ENCODE peak calls at places on chromosomes 6 and 20, in four cellular contexts. G is HepG2, C is H1, X is GM12878. Z is an unnamed sample.

GRCh38 chr6:37168809-37169457 is 1.0 kb upstream of the PIM1 start:
- DNase-seq in X (no peak), G (no peak), C (no peak), Z (peak)

GRCh38 chr6:53335224-53335994 is 13.3 kb downstream of the ELOVL5 start:
- DNase-seq in G (no peak), C (no peak), X (peak), Z (no peak)

GRCh38 chr20:32470025-32470861 is 112.1 kb downstream of the ASXL1 start:
- DNase-seq in X (no peak), C (peak), G (peak), Z (peak)

GRCh38 chr6:69994251-69994650 is 127.9 kb downstream of the COL19A1 start:
- DNase-seq in C (no peak), X (no peak), G (no peak), Z (no peak)

GRCh38 chr20:58818585-58819285 is 32.0 kb downstream of the GNAS-AS1 start:
- DNase-seq in X (peak), C (no peak), G (no peak), Z (no peak)

GRCh38 chr6:160264213-160264612 is 5.6 kb upstream of the SLC22A2 start:
- DNase-seq in X (no peak), G (no peak), C (no peak), Z (no peak)

GRCh38 chr6:121485359-121485809 is 49.9 kb downstream of the GJA1 start:
- DNase-seq in G (no peak), X (no peak), C (no peak), Z (no peak)

GRCh38 chr20:60955687-60956086 is 296.4 kb upstream of the CDH4 start:
- DNase-seq in C (no peak), G (no peak), X (no peak), Z (no peak)

GRCh38 chr6:111605100-111605748 is 454 bp downstream of the TRAF3IP2 start:
- DNase-seq in X (no peak), C (peak), G (no peak), Z (peak)

DNA sequence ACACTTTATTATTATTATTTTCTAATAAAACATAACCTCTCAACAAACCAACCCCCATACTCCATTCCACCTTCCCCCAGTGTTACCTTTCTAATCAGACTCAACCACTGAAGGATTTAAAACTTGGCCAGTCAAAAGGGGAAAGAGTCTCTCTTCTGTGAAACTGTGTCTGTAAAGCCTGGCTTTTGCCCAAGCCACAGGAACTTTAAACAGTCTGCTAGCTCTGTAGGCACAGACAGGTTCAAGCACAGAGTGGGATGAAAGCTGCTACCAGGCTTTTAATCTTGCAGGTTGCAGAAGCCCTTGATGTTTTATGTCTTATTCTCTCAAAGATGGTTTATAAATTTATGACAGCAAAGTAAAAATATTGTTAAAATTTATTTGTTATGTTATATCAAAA is 585.7 kb downstream of the TENT5A start:
- DNase-seq in G (no peak), C (no peak), X (no peak), Z (no peak)
- TF ChIP-seq SUZ12 in G (no peak), C (no peak), X (no peak), Z (no peak)

GRCh38 chr6:26594730-26595632 is 1.8 kb upstream of the ABT1 start:
- DNase-seq in X (no peak), C (peak), G (peak), Z (no peak)
- TF ChIP-seq SUZ12 in X (no peak), C (no peak), G (no peak), Z (no peak)

DNA sequence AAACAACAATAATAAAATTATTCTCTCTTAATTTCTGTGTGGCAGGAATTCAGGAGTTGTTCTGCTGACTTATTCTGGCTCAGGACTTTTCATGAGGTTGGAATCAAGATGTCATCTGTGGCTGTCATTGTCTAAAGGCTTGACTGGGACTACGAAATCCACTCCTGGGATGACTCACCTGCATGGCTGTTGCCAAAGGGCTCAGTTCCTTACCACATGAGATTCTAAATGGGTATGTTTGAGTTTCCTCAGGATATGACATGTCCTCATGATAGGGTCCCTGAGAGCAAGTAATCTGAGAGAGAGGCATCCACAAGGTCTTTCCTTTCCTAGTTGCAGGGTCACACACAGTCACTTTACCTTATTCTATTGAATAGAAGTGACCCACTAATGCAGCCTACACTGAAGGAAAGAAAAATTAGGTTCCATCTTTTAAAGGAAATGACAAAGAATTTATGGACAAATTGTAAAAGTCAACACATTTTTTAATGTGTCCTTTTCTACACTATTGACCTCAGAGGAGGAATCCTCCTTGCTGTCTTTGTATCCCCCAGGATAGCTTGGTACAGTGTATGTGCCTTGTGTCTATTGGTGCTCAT is 1025.1 kb upstream of the GJE1 start:
- DNase-seq in G (no peak), C (no peak), X (no peak), Z (no peak)
- TF ChIP-seq SUZ12 in G (no peak), C (no peak), X (no peak), Z (no peak)

GRCh38 chr6:6148192-6148815 is 141.6 kb upstream of the NRN1 start:
- DNase-seq in G (no peak), C (no peak), X (no peak), Z (no peak)
- TF ChIP-seq SUZ12 in G (no peak), C (no peak), X (no peak), Z (no peak)

DNA sequence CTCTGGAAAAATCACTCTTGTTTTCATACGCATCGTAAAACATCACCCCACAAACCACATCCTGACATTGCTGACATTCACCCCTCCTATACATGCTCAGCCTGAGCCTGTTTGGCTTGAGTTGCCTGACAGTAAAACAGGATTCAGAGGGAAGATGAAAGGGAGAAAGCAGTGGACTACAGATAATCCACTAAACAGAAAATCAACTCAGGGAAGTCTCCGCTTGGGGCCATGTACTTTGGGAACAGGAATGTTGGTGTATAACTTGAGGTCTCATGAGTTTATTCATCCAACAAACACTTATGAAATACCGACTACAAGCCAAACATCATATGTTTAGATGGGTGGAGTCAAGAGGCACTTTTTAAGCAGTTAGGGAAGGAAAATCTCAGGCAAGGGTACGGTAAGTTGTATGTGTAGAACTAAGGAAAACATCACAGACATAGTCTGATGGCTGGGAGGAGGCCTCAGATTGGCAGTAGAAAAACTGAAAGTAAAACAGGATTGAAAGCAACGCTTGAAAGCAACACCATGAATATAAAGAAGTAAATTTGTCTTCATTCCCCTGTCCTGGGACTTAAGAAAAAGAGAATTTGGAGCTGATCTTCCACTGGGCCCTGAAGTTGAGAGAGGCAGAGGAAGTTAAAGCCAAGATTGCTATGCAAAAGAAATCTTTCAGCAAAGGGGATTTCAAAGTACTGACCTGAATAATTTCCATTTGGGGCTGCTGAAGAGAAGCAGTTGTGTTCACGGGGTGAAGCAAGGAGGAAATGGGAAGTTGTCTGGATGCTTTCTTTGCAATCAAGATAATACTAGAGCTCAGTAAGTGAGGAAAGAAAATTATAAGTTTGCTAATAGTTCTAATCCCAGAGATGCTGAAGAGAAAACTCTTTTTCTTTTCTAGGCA is 28.8 kb downstream of the PDE7B start:
- DNase-seq in C (no peak), G (no peak), X (peak), Z (no peak)
- TF ChIP-seq SUZ12 in C (no peak), G (no peak), X (no peak), Z (no peak)

GRCh38 chr6:105194106-105194505 is 14.3 kb upstream of the POPDC3 start:
- DNase-seq in C (no peak), X (no peak), G (no peak), Z (no peak)

GRCh38 chr6:105194591-105194990 is 14.8 kb upstream of the POPDC3 start:
- DNase-seq in C (no peak), G (no peak), X (no peak), Z (no peak)

GRCh38 chr6:105193647-105194046 is 13.8 kb upstream of the POPDC3 start:
- DNase-seq in G (no peak), X (no peak), C (no peak), Z (no peak)

GRCh38 chr6:105191351-105191750 is 11.5 kb upstream of the POPDC3 start:
- DNase-seq in C (no peak), X (no peak), G (no peak), Z (no peak)

GRCh38 chr6:105192707-105193465 is 13.1 kb upstream of the POPDC3 start:
- DNase-seq in C (no peak), X (no peak), G (no peak), Z (no peak)
- TF ChIP-seq SUZ12 in C (no peak), X (no peak), G (no peak), Z (no peak)

DNA sequence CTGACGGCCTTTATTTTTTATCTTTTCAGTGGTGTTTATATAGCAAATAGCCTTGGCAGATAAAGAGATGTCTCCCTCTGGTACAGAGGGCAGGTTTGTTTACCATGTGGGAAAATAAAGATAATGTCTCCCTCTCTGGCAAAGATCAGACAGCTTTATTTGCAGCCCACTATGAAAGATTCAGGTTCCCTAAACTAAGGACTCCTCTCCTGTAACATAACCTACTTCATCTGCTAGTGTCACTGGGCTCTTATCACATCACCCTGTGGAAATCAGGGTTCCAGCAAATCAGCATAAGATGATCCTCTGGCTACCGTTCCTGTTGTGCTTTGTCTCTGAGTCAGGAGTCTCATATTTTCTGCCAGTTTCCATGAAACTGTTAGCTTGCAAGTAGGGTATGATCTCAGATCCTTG is 3.1 kb downstream of the FBXL4 start:
- DNase-seq in C (no peak), X (no peak), G (peak), Z (no peak)
- TF ChIP-seq SUZ12 in C (no peak), X (no peak), G (no peak), Z (no peak)

DNA sequence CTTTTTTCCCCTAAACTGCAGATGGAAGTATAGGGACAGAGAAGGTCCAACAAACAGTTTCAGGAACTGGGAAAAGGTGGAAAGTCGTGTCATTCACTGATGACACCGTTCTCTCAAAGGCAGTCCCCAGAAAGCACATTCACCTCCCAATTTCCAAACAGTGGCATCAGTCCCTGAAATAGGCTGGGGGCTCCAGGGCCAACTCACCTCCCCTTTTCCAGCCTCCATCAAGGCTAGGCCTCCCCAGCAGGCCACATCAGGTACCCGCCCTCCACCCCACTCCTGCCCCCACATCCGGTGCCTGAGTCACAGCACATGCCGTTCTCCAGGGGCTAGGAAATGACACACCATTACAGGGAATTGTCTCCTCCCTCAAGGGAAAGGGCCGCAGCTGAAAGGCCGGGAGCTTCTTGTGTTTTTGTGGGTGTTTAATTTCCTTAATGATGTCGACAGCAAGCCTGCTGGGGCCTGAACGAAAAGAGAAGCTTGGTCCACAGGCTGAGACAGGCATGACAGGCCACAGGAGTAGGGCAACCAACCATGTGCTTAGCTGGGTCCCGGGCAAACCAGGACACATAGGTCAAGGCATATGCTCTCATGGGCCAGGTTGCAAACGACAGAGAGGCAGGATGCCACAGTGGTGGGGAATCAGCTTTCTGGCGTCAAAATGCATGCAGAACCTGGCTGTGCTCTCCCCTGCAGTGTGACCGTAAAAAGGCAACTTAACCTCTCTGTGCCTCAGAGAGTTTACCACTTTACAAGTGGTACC is 39.2 kb downstream of the ZMYND8 start:
- DNase-seq in C (no peak), G (peak), X (no peak), Z (no peak)
- TF ChIP-seq SUZ12 in C (no peak), G (no peak), X (no peak), Z (no peak)

GRCh38 chr6:108288742-108289141 is 6.1 kb upstream of the AFG1L start:
- DNase-seq in X (no peak), C (peak), G (no peak), Z (no peak)
- TF ChIP-seq SUZ12 in X (no peak), C (no peak), G (no peak), Z (no peak)

Z was measured in HEK293T.